ENCODE peak calls at places on chromosomes 3 and 15, in five cellular contexts. One of them, this sample, is unnamed.

GRCh38 chr3:25870452-25870851 is 80.6 kb downstream of the OXSM start:
- DNase-seq in spleen: no peak
- DNase-seq in fibroblast of pulmonary artery: peak; percentile 22
- DNase-seq in lower leg skin: no peak
- DNase-seq in A549: no peak
- DNase-seq in this sample: peak; percentile 12

GRCh38 chr15:98150084-98150483 is 189.6 kb downstream of the ARRDC4 start:
- DNase-seq in A549: no peak
- DNase-seq in fibroblast of pulmonary artery: no peak
- DNase-seq in lower leg skin: no peak
- DNase-seq in spleen: no peak
- DNase-seq in this sample: no peak

GRCh38 chr15:84826369-84826823 is 9.2 kb downstream of the ALPK3 start:
- DNase-seq in fibroblast of pulmonary artery: peak; percentile 22
- DNase-seq in A549: peak; percentile 74
- DNase-seq in spleen: no peak
- DNase-seq in lower leg skin: peak; percentile 56
- DNase-seq in this sample: peak; percentile 49

GRCh38 chr3:6326760-6327159 is 534.2 kb upstream of the GRM7 start:
- DNase-seq in lower leg skin: no peak
- DNase-seq in A549: no peak
- DNase-seq in fibroblast of pulmonary artery: no peak
- DNase-seq in spleen: no peak
- DNase-seq in this sample: no peak

GRCh38 chr3:780505-780904 is 312.3 kb upstream of the CNTN6 start:
- DNase-seq in spleen: no peak
- DNase-seq in fibroblast of pulmonary artery: no peak
- DNase-seq in A549: no peak
- DNase-seq in lower leg skin: no peak
- DNase-seq in this sample: no peak

GRCh38 chr3:90180543-90180942 is 1073.1 kb downstream of the EPHA3 start:
- DNase-seq in spleen: no peak
- DNase-seq in fibroblast of pulmonary artery: no peak
- DNase-seq in A549: no peak
- DNase-seq in lower leg skin: no peak
- DNase-seq in this sample: no peak

GRCh38 chr3:102536479-102536878 is 101.7 kb downstream of the ZPLD1 start:
- DNase-seq in A549: peak; percentile 40
- DNase-seq in fibroblast of pulmonary artery: peak; percentile 63
- DNase-seq in spleen: no peak
- DNase-seq in lower leg skin: no peak
- DNase-seq in this sample: peak; percentile 57

GRCh38 chr15:99416191-99417188 is 149.3 kb upstream of the MEF2A start:
- DNase-seq in lower leg skin: no peak
- DNase-seq in spleen: no peak
- DNase-seq in fibroblast of pulmonary artery: no peak
- DNase-seq in A549: no peak
- DNase-seq in this sample: no peak

GRCh38 chr15:64916365-64916764 is 4.7 kb downstream of the ANKDD1A start:
- DNase-seq in spleen: no peak
- DNase-seq in lower leg skin: no peak
- DNase-seq in fibroblast of pulmonary artery: no peak
- DNase-seq in A549: no peak
- DNase-seq in this sample: no peak

GRCh38 chr3:197511853-197512635 is 43.7 kb downstream of the BDH1 start:
- DNase-seq in lower leg skin: no peak
- DNase-seq in A549: peak; percentile 45
- DNase-seq in fibroblast of pulmonary artery: no peak
- DNase-seq in spleen: no peak
- DNase-seq in this sample: no peak

GRCh38 chr3:46607603-46608028 is 4.7 kb upstream of the FAM240A start:
- DNase-seq in spleen: no peak
- DNase-seq in fibroblast of pulmonary artery: no peak
- DNase-seq in lower leg skin: peak; percentile 63
- DNase-seq in A549: peak; percentile 10
- DNase-seq in this sample: peak; percentile 37

GRCh38 chr3:66378256-66378655 is 122.6 kb downstream of the LRIG1 start:
- DNase-seq in fibroblast of pulmonary artery: peak; percentile 14
- DNase-seq in spleen: no peak
- DNase-seq in A549: peak; percentile 14
- DNase-seq in lower leg skin: no peak
- DNase-seq in this sample: peak; percentile 13

GRCh38 chr3:103337179-103337845 is 902.5 kb downstream of the ZPLD1 start:
- DNase-seq in spleen: no peak
- DNase-seq in lower leg skin: no peak
- DNase-seq in fibroblast of pulmonary artery: no peak
- DNase-seq in A549: no peak
- DNase-seq in this sample: no peak

GRCh38 chr3:23019596-23020300 is 183.4 kb upstream of the UBE2E2 start:
- DNase-seq in spleen: no peak
- DNase-seq in lower leg skin: no peak
- DNase-seq in fibroblast of pulmonary artery: peak; percentile 30
- DNase-seq in A549: no peak
- DNase-seq in this sample: peak; percentile 77

GRCh38 chr3:191593486-191593885 is 132.5 kb downstream of the PYDC2 start:
- DNase-seq in lower leg skin: no peak
- DNase-seq in fibroblast of pulmonary artery: no peak
- DNase-seq in spleen: no peak
- DNase-seq in A549: no peak
- DNase-seq in this sample: no peak

GRCh38 chr3:185959609-185960517 is 22.0 kb upstream of the TRA2B start:
- DNase-seq in fibroblast of pulmonary artery: peak; percentile 81
- DNase-seq in lower leg skin: peak; percentile 45
- DNase-seq in spleen: no peak
- DNase-seq in A549: peak; percentile 82
- DNase-seq in this sample: peak; percentile 89

GRCh38 chr15:31495281-31495680 is 168.6 kb downstream of the KLF13 start:
- DNase-seq in spleen: peak; percentile 22
- DNase-seq in A549: no peak
- DNase-seq in fibroblast of pulmonary artery: no peak
- DNase-seq in lower leg skin: no peak
- DNase-seq in this sample: no peak

GRCh38 chr3:79113821-79114220 is 654.0 kb downstream of the ROBO1 start:
- DNase-seq in A549: no peak
- DNase-seq in fibroblast of pulmonary artery: no peak
- DNase-seq in lower leg skin: no peak
- DNase-seq in spleen: no peak
- DNase-seq in this sample: no peak

GRCh38 chr3:106006001-106006400 is 137.2 kb upstream of the CBLB start:
- DNase-seq in lower leg skin: peak; percentile 25
- DNase-seq in A549: no peak
- DNase-seq in spleen: no peak
- DNase-seq in fibroblast of pulmonary artery: peak; percentile 91
- DNase-seq in this sample: peak; percentile 97

GRCh38 chr3:189121088-189121487 is 50.7 kb upstream of the TPRG1 start:
- DNase-seq in spleen: no peak
- DNase-seq in fibroblast of pulmonary artery: peak; percentile 23
- DNase-seq in lower leg skin: no peak
- DNase-seq in A549: no peak
- DNase-seq in this sample: no peak

GRCh38 chr15:98657721-98658120 is 9.4 kb downstream of the IGF1R start:
- DNase-seq in spleen: no peak
- DNase-seq in lower leg skin: no peak
- DNase-seq in fibroblast of pulmonary artery: no peak
- DNase-seq in A549: no peak
- DNase-seq in this sample: peak; percentile 40

GRCh38 chr3:194512895-194513601 is 26.2 kb upstream of the ATP13A3 start:
- DNase-seq in lower leg skin: no peak
- DNase-seq in A549: no peak
- DNase-seq in fibroblast of pulmonary artery: no peak
- DNase-seq in spleen: no peak
- DNase-seq in this sample: peak; percentile 37

DNA sequence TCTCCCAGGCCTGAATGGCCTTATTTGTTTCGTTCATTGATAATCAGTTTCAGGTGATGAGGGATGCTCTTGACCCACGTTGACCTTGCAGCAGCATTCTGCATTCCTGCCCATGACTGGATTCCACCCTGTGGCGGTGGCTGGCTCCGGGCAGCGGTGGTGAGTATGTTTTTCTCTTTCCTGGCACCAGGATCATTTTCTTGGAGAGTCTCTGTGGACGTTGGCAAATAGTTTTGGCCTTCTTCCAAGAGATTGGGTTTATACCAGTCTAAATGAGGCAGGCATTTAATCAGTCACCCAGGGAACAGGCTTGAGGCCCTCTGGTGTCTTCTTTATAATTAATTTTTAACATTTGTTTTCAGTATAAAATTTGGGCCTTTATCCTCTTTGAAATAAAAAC is 176.4 kb upstream of the TOPAZ1 start:
- DNase-seq in lower leg skin: no peak
- DNase-seq in A549: peak; percentile 21
- DNase-seq in fibroblast of pulmonary artery: no peak
- DNase-seq in spleen: no peak
- DNase-seq in this sample: peak; percentile 42
- TF ChIP-seq CTCF in lower leg skin: no peak
- TF ChIP-seq CTCF in A549: no peak
- TF ChIP-seq CTCF in fibroblast of pulmonary artery: no peak
- TF ChIP-seq CTCF in spleen: no peak
- TF ChIP-seq CTCF in this sample: no peak

GRCh38 chr3:111566844-111567243 is 24.8 kb downstream of the CD96 start:
- DNase-seq in A549: no peak
- DNase-seq in spleen: no peak
- DNase-seq in fibroblast of pulmonary artery: no peak
- DNase-seq in lower leg skin: no peak
- DNase-seq in this sample: no peak
- TF ChIP-seq CTCF in A549: no peak
- TF ChIP-seq CTCF in spleen: no peak
- TF ChIP-seq CTCF in fibroblast of pulmonary artery: no peak
- TF ChIP-seq CTCF in lower leg skin: no peak
- TF ChIP-seq CTCF in this sample: no peak

GRCh38 chr3:193229851-193230250 is 11.2 kb upstream of the PLAAT1 start:
- DNase-seq in spleen: no peak
- DNase-seq in A549: no peak
- DNase-seq in fibroblast of pulmonary artery: no peak
- DNase-seq in lower leg skin: no peak
- DNase-seq in this sample: no peak

GRCh38 chr3:193228206-193228605 is 12.8 kb upstream of the PLAAT1 start:
- DNase-seq in spleen: peak; percentile 61
- DNase-seq in fibroblast of pulmonary artery: no peak
- DNase-seq in lower leg skin: no peak
- DNase-seq in A549: no peak
- DNase-seq in this sample: no peak

GRCh38 chr3:193231201-193231600 is 9.8 kb upstream of the PLAAT1 start:
- DNase-seq in fibroblast of pulmonary artery: no peak
- DNase-seq in A549: no peak
- DNase-seq in spleen: no peak
- DNase-seq in lower leg skin: no peak
- DNase-seq in this sample: no peak

GRCh38 chr3:193225726-193226125 is 15.3 kb upstream of the PLAAT1 start:
- DNase-seq in spleen: no peak
- DNase-seq in lower leg skin: no peak
- DNase-seq in A549: no peak
- DNase-seq in fibroblast of pulmonary artery: no peak
- DNase-seq in this sample: no peak
- TF ChIP-seq CTCF in spleen: no peak
- TF ChIP-seq CTCF in lower leg skin: no peak
- TF ChIP-seq CTCF in A549: no peak
- TF ChIP-seq CTCF in fibroblast of pulmonary artery: no peak
- TF ChIP-seq CTCF in this sample: no peak

GRCh38 chr15:33007295-33007855 is 187.1 kb downstream of the FMN1 start:
- DNase-seq in lower leg skin: no peak
- DNase-seq in A549: peak; percentile 67
- DNase-seq in fibroblast of pulmonary artery: peak; percentile 56
- DNase-seq in spleen: no peak
- DNase-seq in this sample: peak; percentile 58
- TF ChIP-seq CTCF in lower leg skin: no peak
- TF ChIP-seq CTCF in A549: peak; percentile 48
- TF ChIP-seq CTCF in fibroblast of pulmonary artery: peak; percentile 41
- TF ChIP-seq CTCF in spleen: no peak
- TF ChIP-seq CTCF in this sample: peak; percentile 47

DNA sequence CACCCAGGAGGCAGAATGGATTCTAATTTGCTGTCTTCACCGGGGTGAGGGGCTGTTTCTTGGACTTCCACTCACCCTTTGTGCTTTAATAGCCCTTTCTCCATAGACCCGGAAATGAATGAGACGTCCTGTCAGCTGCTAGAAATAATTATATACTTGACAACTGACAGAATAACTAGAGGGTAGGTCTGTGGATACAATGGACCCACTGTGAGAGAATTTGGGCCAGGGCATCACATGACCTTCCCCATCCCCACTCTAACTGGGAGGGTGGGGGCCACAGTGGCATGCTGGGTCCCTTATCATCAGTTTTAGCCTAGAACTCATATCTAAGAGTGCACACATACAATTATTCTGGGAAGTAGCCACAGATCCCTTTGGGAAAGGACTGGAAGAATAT is 25.9 kb upstream of the MINAR1 start:
- DNase-seq in spleen: no peak
- DNase-seq in lower leg skin: no peak
- DNase-seq in A549: no peak
- DNase-seq in fibroblast of pulmonary artery: no peak
- DNase-seq in this sample: no peak
- TF ChIP-seq CTCF in spleen: no peak
- TF ChIP-seq CTCF in lower leg skin: no peak
- TF ChIP-seq CTCF in A549: no peak
- TF ChIP-seq CTCF in fibroblast of pulmonary artery: no peak
- TF ChIP-seq CTCF in this sample: no peak

GRCh38 chr15:101828774-101829173 is 16.8 kb downstream of the OR4F15 start:
- DNase-seq in spleen: no peak
- DNase-seq in A549: no peak
- DNase-seq in fibroblast of pulmonary artery: no peak
- DNase-seq in lower leg skin: no peak
- DNase-seq in this sample: no peak
- TF ChIP-seq CTCF in spleen: no peak
- TF ChIP-seq CTCF in A549: no peak
- TF ChIP-seq CTCF in fibroblast of pulmonary artery: no peak
- TF ChIP-seq CTCF in lower leg skin: no peak
- TF ChIP-seq CTCF in this sample: no peak

GRCh38 chr3:171834461-171834801 is 8.7 kb upstream of the TMEM212 start:
- DNase-seq in fibroblast of pulmonary artery: no peak
- DNase-seq in lower leg skin: no peak
- DNase-seq in spleen: no peak
- DNase-seq in A549: no peak
- DNase-seq in this sample: no peak
- TF ChIP-seq CTCF in fibroblast of pulmonary artery: no peak
- TF ChIP-seq CTCF in lower leg skin: no peak
- TF ChIP-seq CTCF in spleen: no peak
- TF ChIP-seq CTCF in A549: no peak
- TF ChIP-seq CTCF in this sample: no peak

This sample was measured in fibroblast of the aortic adventitia.